ENCODE peak calls at places on chromosome 2, in five cellular contexts. One of them, this sample, is unnamed.

GRCh38 chr2:233091595-233092375 is 31.6 kb downstream of the INPP5D start:
- DNase-seq in heart left ventricle: no peak
- DNase-seq in cardiac muscle cell: no peak
- DNase-seq in fibroblast of pulmonary artery: no peak
- DNase-seq in OCI-LY7: no peak
- DNase-seq in this sample: no peak

GRCh38 chr2:223196331-223196730 is 144.3 kb downstream of the KCNE4 start:
- DNase-seq in fibroblast of pulmonary artery: no peak
- DNase-seq in heart left ventricle: no peak
- DNase-seq in OCI-LY7: no peak
- DNase-seq in cardiac muscle cell: no peak
- DNase-seq in this sample: no peak

GRCh38 chr2:144707927-144708326 is 188.0 kb upstream of the ZEB2 start:
- DNase-seq in cardiac muscle cell: no peak
- DNase-seq in heart left ventricle: no peak
- DNase-seq in OCI-LY7: no peak
- DNase-seq in fibroblast of pulmonary artery: peak; percentile 13
- DNase-seq in this sample: no peak

GRCh38 chr2:180360283-180360618 is 353.2 kb upstream of the CWC22 start:
- DNase-seq in OCI-LY7: no peak
- DNase-seq in fibroblast of pulmonary artery: no peak
- DNase-seq in cardiac muscle cell: no peak
- DNase-seq in heart left ventricle: no peak
- DNase-seq in this sample: no peak

GRCh38 chr2:222105046-222105445 is 193.8 kb downstream of the PAX3 start:
- DNase-seq in heart left ventricle: no peak
- DNase-seq in OCI-LY7: no peak
- DNase-seq in cardiac muscle cell: no peak
- DNase-seq in fibroblast of pulmonary artery: no peak
- DNase-seq in this sample: no peak

GRCh38 chr2:46814160-46814559 is 101.4 kb downstream of the MCFD2 start:
- DNase-seq in cardiac muscle cell: peak; percentile 42
- DNase-seq in OCI-LY7: no peak
- DNase-seq in heart left ventricle: peak; percentile 94
- DNase-seq in fibroblast of pulmonary artery: peak; percentile 98
- DNase-seq in this sample: no peak

GRCh38 chr2:88055049-88055435 is 541 bp downstream of the KRCC1 start:
- DNase-seq in fibroblast of pulmonary artery: peak; percentile 48
- DNase-seq in cardiac muscle cell: no peak
- DNase-seq in heart left ventricle: no peak
- DNase-seq in OCI-LY7: no peak
- DNase-seq in this sample: no peak

GRCh38 chr2:50754514-50754913 is 277.4 kb downstream of the NRXN1 start:
- DNase-seq in OCI-LY7: no peak
- DNase-seq in fibroblast of pulmonary artery: no peak
- DNase-seq in cardiac muscle cell: no peak
- DNase-seq in heart left ventricle: no peak
- DNase-seq in this sample: no peak

GRCh38 chr2:80417737-80418136 is 113.2 kb upstream of the LRRTM1 start:
- DNase-seq in heart left ventricle: no peak
- DNase-seq in fibroblast of pulmonary artery: no peak
- DNase-seq in cardiac muscle cell: no peak
- DNase-seq in OCI-LY7: no peak
- DNase-seq in this sample: no peak

GRCh38 chr2:208361077-208361441 is 45.5 kb upstream of the PTH2R start:
- DNase-seq in fibroblast of pulmonary artery: no peak
- DNase-seq in heart left ventricle: no peak
- DNase-seq in OCI-LY7: no peak
- DNase-seq in cardiac muscle cell: no peak
- DNase-seq in this sample: no peak

GRCh38 chr2:234544659-234545611 is 48.1 kb upstream of the ARL4C start:
- DNase-seq in fibroblast of pulmonary artery: peak; percentile 60
- DNase-seq in OCI-LY7: peak; percentile 75
- DNase-seq in heart left ventricle: peak; percentile 51
- DNase-seq in cardiac muscle cell: peak; percentile 80
- DNase-seq in this sample: peak; percentile 62

GRCh38 chr2:57796527-57796926 is 250.1 kb upstream of the VRK2 start:
- DNase-seq in heart left ventricle: no peak
- DNase-seq in cardiac muscle cell: no peak
- DNase-seq in fibroblast of pulmonary artery: no peak
- DNase-seq in OCI-LY7: no peak
- DNase-seq in this sample: no peak

GRCh38 chr2:67835266-67835665 is 227.5 kb downstream of the C1D start:
- DNase-seq in cardiac muscle cell: no peak
- DNase-seq in fibroblast of pulmonary artery: no peak
- DNase-seq in heart left ventricle: no peak
- DNase-seq in OCI-LY7: no peak
- DNase-seq in this sample: no peak

GRCh38 chr2:60478660-60479059 is 74.8 kb downstream of the BCL11A start:
- DNase-seq in OCI-LY7: no peak
- DNase-seq in cardiac muscle cell: no peak
- DNase-seq in heart left ventricle: no peak
- DNase-seq in fibroblast of pulmonary artery: no peak
- DNase-seq in this sample: no peak

GRCh38 chr2:234399451-234400246 is 97.2 kb downstream of the ARL4C start:
- DNase-seq in heart left ventricle: no peak
- DNase-seq in fibroblast of pulmonary artery: no peak
- DNase-seq in OCI-LY7: no peak
- DNase-seq in cardiac muscle cell: no peak
- DNase-seq in this sample: peak; percentile 17

GRCh38 chr2:22734373-22735045 is 650.5 kb upstream of the KLHL29 start:
- DNase-seq in fibroblast of pulmonary artery: no peak
- DNase-seq in cardiac muscle cell: no peak
- DNase-seq in OCI-LY7: no peak
- DNase-seq in heart left ventricle: no peak
- DNase-seq in this sample: no peak

GRCh38 chr2:20422679-20423271 is 24.1 kb upstream of the RHOB start:
- DNase-seq in cardiac muscle cell: no peak
- DNase-seq in heart left ventricle: peak; percentile 68
- DNase-seq in OCI-LY7: peak; percentile 28
- DNase-seq in fibroblast of pulmonary artery: peak; percentile 44
- DNase-seq in this sample: peak; percentile 54

GRCh38 chr2:30293303-30293912 is 62.1 kb downstream of the LBH start:
- DNase-seq in fibroblast of pulmonary artery: peak; percentile 52
- DNase-seq in OCI-LY7: no peak
- DNase-seq in cardiac muscle cell: peak; percentile 26
- DNase-seq in heart left ventricle: no peak
- DNase-seq in this sample: no peak

GRCh38 chr2:235116885-235117492 is 165.2 kb downstream of the SH3BP4 start:
- DNase-seq in fibroblast of pulmonary artery: peak; percentile 66
- DNase-seq in cardiac muscle cell: peak; percentile 63
- DNase-seq in OCI-LY7: peak; percentile 48
- DNase-seq in heart left ventricle: no peak
- DNase-seq in this sample: peak; percentile 3

GRCh38 chr2:74032909-74033261 is 48.2 kb downstream of the TET3 start:
- DNase-seq in cardiac muscle cell: no peak
- DNase-seq in OCI-LY7: no peak
- DNase-seq in fibroblast of pulmonary artery: no peak
- DNase-seq in heart left ventricle: no peak
- DNase-seq in this sample: peak; percentile 61

GRCh38 chr2:75521225-75521872 is 39.4 kb downstream of the EVA1A start:
- DNase-seq in cardiac muscle cell: no peak
- DNase-seq in OCI-LY7: no peak
- DNase-seq in heart left ventricle: no peak
- DNase-seq in fibroblast of pulmonary artery: no peak
- DNase-seq in this sample: no peak

GRCh38 chr2:191976436-191976835 is 129.5 kb upstream of the CAVIN2 start:
- DNase-seq in cardiac muscle cell: no peak
- DNase-seq in fibroblast of pulmonary artery: peak; percentile 88
- DNase-seq in OCI-LY7: no peak
- DNase-seq in heart left ventricle: no peak
- DNase-seq in this sample: no peak

GRCh38 chr2:31318360-31319336 is 84.7 kb downstream of the EHD3 start:
- DNase-seq in cardiac muscle cell: no peak
- DNase-seq in heart left ventricle: peak; percentile 45
- DNase-seq in OCI-LY7: peak; percentile 53
- DNase-seq in fibroblast of pulmonary artery: peak; percentile 31
- DNase-seq in this sample: peak; percentile 45

GRCh38 chr2:79585701-79586428 is 73.0 kb downstream of the CTNNA2 start:
- DNase-seq in fibroblast of pulmonary artery: no peak
- DNase-seq in OCI-LY7: no peak
- DNase-seq in cardiac muscle cell: no peak
- DNase-seq in heart left ventricle: no peak
- DNase-seq in this sample: no peak

GRCh38 chr2:63425606-63426005 is 162.7 kb downstream of the WDPCP start:
- DNase-seq in heart left ventricle: no peak
- DNase-seq in cardiac muscle cell: no peak
- DNase-seq in OCI-LY7: no peak
- DNase-seq in fibroblast of pulmonary artery: peak; percentile 64
- DNase-seq in this sample: no peak

GRCh38 chr2:201994973-201995638 is 38.5 kb upstream of the FZD7 start:
- DNase-seq in heart left ventricle: no peak
- DNase-seq in fibroblast of pulmonary artery: no peak
- DNase-seq in OCI-LY7: no peak
- DNase-seq in cardiac muscle cell: no peak
- DNase-seq in this sample: no peak

GRCh38 chr2:71646028-71646427 is 192.7 kb downstream of the DYSF start:
- DNase-seq in heart left ventricle: peak; percentile 73
- DNase-seq in fibroblast of pulmonary artery: peak; percentile 45
- DNase-seq in cardiac muscle cell: no peak
- DNase-seq in OCI-LY7: no peak
- DNase-seq in this sample: no peak

GRCh38 chr2:231928481-231928880 is 2.3 kb upstream of the NPPC start:
- DNase-seq in cardiac muscle cell: peak; percentile 51
- DNase-seq in OCI-LY7: no peak
- DNase-seq in fibroblast of pulmonary artery: no peak
- DNase-seq in heart left ventricle: no peak
- DNase-seq in this sample: no peak

GRCh38 chr2:219720956-219721355 is 93.5 kb downstream of the SLC4A3 start:
- DNase-seq in cardiac muscle cell: no peak
- DNase-seq in OCI-LY7: no peak
- DNase-seq in heart left ventricle: no peak
- DNase-seq in fibroblast of pulmonary artery: no peak
- DNase-seq in this sample: no peak

GRCh38 chr2:25042321-25043240 is 705 bp downstream of the EFR3B start:
- DNase-seq in cardiac muscle cell: peak; percentile 73
- DNase-seq in fibroblast of pulmonary artery: peak; percentile 23
- DNase-seq in OCI-LY7: no peak
- DNase-seq in heart left ventricle: peak; percentile 56
- DNase-seq in this sample: peak; percentile 13

GRCh38 chr2:118492335-118492734 is 355.1 kb downstream of the EN1 start:
- DNase-seq in heart left ventricle: no peak
- DNase-seq in fibroblast of pulmonary artery: peak; percentile 61
- DNase-seq in cardiac muscle cell: no peak
- DNase-seq in OCI-LY7: peak; percentile 2
- DNase-seq in this sample: peak; percentile 4

GRCh38 chr2:164496881-164497280 is 124.4 kb downstream of the GRB14 start:
- DNase-seq in fibroblast of pulmonary artery: no peak
- DNase-seq in cardiac muscle cell: no peak
- DNase-seq in OCI-LY7: no peak
- DNase-seq in heart left ventricle: no peak
- DNase-seq in this sample: no peak

GRCh38 chr2:164496421-164496820 is 124.9 kb downstream of the GRB14 start:
- DNase-seq in cardiac muscle cell: no peak
- DNase-seq in fibroblast of pulmonary artery: no peak
- DNase-seq in heart left ventricle: no peak
- DNase-seq in OCI-LY7: no peak
- DNase-seq in this sample: no peak

GRCh38 chr2:164498841-164499240 is 122.4 kb downstream of the GRB14 start:
- DNase-seq in fibroblast of pulmonary artery: no peak
- DNase-seq in heart left ventricle: no peak
- DNase-seq in cardiac muscle cell: no peak
- DNase-seq in OCI-LY7: no peak
- DNase-seq in this sample: no peak

DNA sequence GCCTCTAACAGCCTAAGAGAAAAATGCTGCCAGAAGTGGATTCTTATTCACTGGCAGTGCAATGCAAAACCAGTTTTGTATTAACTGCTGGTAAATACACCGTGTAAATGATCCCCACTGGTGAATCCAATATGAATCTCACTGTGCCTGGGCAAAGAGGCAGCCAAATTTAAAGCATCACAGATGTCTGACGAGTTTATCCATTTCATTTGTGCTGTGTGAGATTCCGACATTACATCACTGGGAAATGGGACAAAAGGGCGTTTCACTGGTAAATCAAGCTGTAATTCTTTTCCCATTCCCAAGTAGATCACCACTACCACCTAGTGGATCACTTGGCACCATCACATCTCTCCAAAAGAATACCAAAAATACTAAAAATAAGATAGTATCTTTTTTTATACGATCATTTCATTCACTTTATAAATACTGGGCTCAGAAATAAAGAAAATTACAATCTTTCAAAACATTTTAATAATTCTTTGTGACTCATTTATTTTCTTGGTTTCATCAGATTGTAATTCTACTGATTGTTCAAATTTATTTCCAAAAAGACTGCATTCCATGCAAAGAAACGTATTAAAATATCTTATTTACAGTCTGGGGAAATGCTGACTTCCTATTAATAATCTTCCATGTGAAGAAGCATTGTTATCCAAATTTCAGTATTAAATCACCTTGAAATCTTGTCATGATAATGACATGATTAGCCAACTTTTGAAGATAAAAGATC is 125.6 kb downstream of the GRB14 start:
- DNase-seq in cardiac muscle cell: peak; percentile 14
- DNase-seq in fibroblast of pulmonary artery: peak; percentile 75
- DNase-seq in OCI-LY7: no peak
- DNase-seq in heart left ventricle: no peak
- DNase-seq in this sample: no peak
- TF ChIP-seq CTCF in cardiac muscle cell: peak; percentile 70
- TF ChIP-seq CTCF in fibroblast of pulmonary artery: peak; percentile 71
- TF ChIP-seq CTCF in OCI-LY7: peak; percentile 53
- TF ChIP-seq CTCF in heart left ventricle: peak; percentile 43
- TF ChIP-seq CTCF in this sample: no peak

DNA sequence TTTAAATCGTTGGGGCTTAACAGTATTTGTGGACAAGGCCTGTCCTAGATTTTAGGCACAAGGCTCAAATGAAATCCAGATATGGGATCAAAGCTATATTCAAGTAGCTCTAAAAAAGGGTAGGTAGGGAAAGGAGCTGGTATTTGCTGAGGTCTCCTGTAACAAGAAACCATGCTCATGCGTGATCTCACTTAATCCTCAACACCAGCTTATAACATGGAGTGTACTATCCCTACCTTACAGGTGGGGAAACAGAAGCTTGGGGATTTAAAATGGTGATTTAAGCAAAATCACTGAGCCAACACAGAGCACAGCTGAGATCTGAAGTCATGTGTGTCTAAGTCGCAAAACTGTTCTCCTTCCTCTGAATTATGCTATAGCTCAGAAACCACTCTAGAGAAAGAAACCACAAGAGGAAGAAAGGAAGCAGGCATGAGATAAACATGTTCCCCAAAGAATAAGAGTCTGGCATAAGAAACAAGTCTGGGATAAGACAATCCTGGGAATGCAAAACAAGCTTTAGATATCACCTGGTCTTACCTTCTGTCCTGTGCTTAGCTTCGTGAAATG is 43.1 kb downstream of the CYRIA start:
- DNase-seq in fibroblast of pulmonary artery: peak; percentile 51
- DNase-seq in heart left ventricle: no peak
- DNase-seq in cardiac muscle cell: no peak
- DNase-seq in OCI-LY7: peak; percentile 74
- DNase-seq in this sample: no peak
- H3K4me3 ChIP-seq in fibroblast of pulmonary artery: no peak overlapping the region
- H3K4me3 ChIP-seq in heart left ventricle: no peak overlapping the region
- H3K4me3 ChIP-seq in cardiac muscle cell: no peak overlapping the region
- H3K4me3 ChIP-seq in OCI-LY7: peak overlapping the region; percentile 5
- H3K4me3 ChIP-seq in this sample: no peak overlapping the region

GRCh38 chr2:237085261-237086221 is at the start of gene COPS8:
- DNase-seq in cardiac muscle cell: peak; percentile 97
- DNase-seq in heart left ventricle: peak; percentile 98
- DNase-seq in fibroblast of pulmonary artery: peak; percentile 95
- DNase-seq in OCI-LY7: peak; percentile 93
- DNase-seq in this sample: peak; percentile 93
- TF ChIP-seq CTCF in cardiac muscle cell: peak; percentile 19
- TF ChIP-seq CTCF in heart left ventricle: peak; percentile 35
- TF ChIP-seq CTCF in fibroblast of pulmonary artery: no peak
- TF ChIP-seq CTCF in OCI-LY7: peak; percentile 50
- TF ChIP-seq CTCF in this sample: peak; percentile 13

GRCh38 chr2:96267159-96267971 is 1.3 kb downstream of the CIAO1 start:
- DNase-seq in cardiac muscle cell: peak; percentile 56
- DNase-seq in fibroblast of pulmonary artery: peak; percentile 50
- DNase-seq in OCI-LY7: peak; percentile 71
- DNase-seq in heart left ventricle: no peak
- DNase-seq in this sample: peak; percentile 69
- H3K4me3 ChIP-seq in cardiac muscle cell: peak overlapping the region; percentile 82
- H3K4me3 ChIP-seq in fibroblast of pulmonary artery: peak overlapping the region; percentile 79
- H3K4me3 ChIP-seq in OCI-LY7: peak overlapping the region; percentile 79
- H3K4me3 ChIP-seq in heart left ventricle: peak overlapping the region; percentile 82
- H3K4me3 ChIP-seq in this sample: peak overlapping the region; percentile 63